ENCODE peak calls at places on chromosomes 2 and 18, in five cellular contexts. C is right lobe of liver, S is uterus, O is mammary epithelial cell, I is heart right ventricle. D is an unnamed sample.

GRCh38 chr2:158121252-158121651 is 19.6 kb downstream of the UPP2 start:
- DNase-seq in C (no peak), S (no peak), O (no peak), I (no peak), D (no peak)

GRCh38 chr18:12990662-12990976 is 543 bp upstream of the CEP192 start:
- DNase-seq in C (no peak), S (no peak), O (no peak), I (no peak), D (no peak)

GRCh38 chr18:28175047-28175929 is 1.6 kb downstream of the CDH2 start:
- DNase-seq in C (peak), S (peak), O (no peak), I (peak), D (no peak)

GRCh38 chr2:96962567-96963203 is 23.7 kb downstream of the FAM178B start:
- DNase-seq in C (no peak), S (no peak), O (no peak), I (no peak), D (no peak)

GRCh38 chr2:167943877-167944276 is 303.5 kb downstream of the STK39 start:
- DNase-seq in C (no peak), S (no peak), O (no peak), I (no peak), D (no peak)

GRCh38 chr18:923144-923543 is 18.5 kb downstream of the ADCYAP1 start:
- DNase-seq in C (no peak), S (no peak), O (no peak), I (no peak), D (no peak)

GRCh38 chr2:218883491-218884490 is 3.1 kb downstream of the WNT10A start:
- DNase-seq in C (no peak), S (no peak), O (peak), I (no peak), D (no peak)

GRCh38 chr2:43482974-43483373 is 112.9 kb downstream of the THADA start:
- DNase-seq in C (no peak), S (no peak), O (peak), I (no peak), D (no peak)

GRCh38 chr2:183438541-183438940 is 314.3 kb downstream of the NUP35 start:
- DNase-seq in C (no peak), S (no peak), O (no peak), I (no peak), D (no peak)

GRCh38 chr2:55097462-55098410 is 47.5 kb upstream of the RTN4 start:
- DNase-seq in C (no peak), S (no peak), O (no peak), I (no peak), D (no peak)

GRCh38 chr18:36628435-36629094 is 200.2 kb downstream of the TPGS2 start:
- DNase-seq in C (no peak), S (no peak), O (peak), I (no peak), D (no peak)

GRCh38 chr2:9814129-9814868 is 29.0 kb upstream of the TAF1B start:
- DNase-seq in C (no peak), S (no peak), O (no peak), I (no peak), D (no peak)

GRCh38 chr2:79782540-79782939 is 269.7 kb downstream of the CTNNA2 start:
- DNase-seq in C (no peak), S (no peak), O (no peak), I (no peak), D (no peak)

GRCh38 chr2:2181505-2181904 is 149.6 kb downstream of the MYT1L start:
- DNase-seq in C (no peak), S (no peak), O (no peak), I (no peak), D (no peak)

GRCh38 chr2:239928457-239929350 is 96.4 kb downstream of the NDUFA10 start:
- DNase-seq in C (peak), S (peak), O (no peak), I (no peak), D (peak)

GRCh38 chr2:209638346-209638745 is 133.3 kb upstream of the UNC80 start:
- DNase-seq in C (no peak), S (no peak), O (peak), I (no peak), D (no peak)

GRCh38 chr18:49225160-49225559 is 235.3 kb downstream of the DYM start:
- DNase-seq in C (no peak), S (no peak), O (no peak), I (no peak), D (no peak)

GRCh38 chr18:21740724-21741510 is at the start of gene MIB1:
- DNase-seq in C (peak), S (peak), O (peak), I (peak), D (peak)

GRCh38 chr2:136901732-136902131 is 136.4 kb downstream of the THSD7B start:
- DNase-seq in C (no peak), S (no peak), O (no peak), I (no peak), D (no peak)

GRCh38 chr2:230924092-230924469 is 961 bp downstream of the GPR55 start:
- DNase-seq in C (no peak), S (no peak), O (peak), I (no peak), D (peak)
- H3K4me3 ChIP-seq in C (no peak), S (no peak), O (no peak), I (no peak), D (no peak)

GRCh38 chr2:69171070-69171811 is 158.3 kb downstream of the ANTXR1 start:
- DNase-seq in C (no peak), S (no peak), O (peak), I (no peak), D (no peak)

GRCh38 chr2:69171829-69172228 is 158.8 kb downstream of the ANTXR1 start:
- DNase-seq in C (no peak), S (no peak), O (no peak), I (no peak), D (no peak)

GRCh38 chr2:69175795-69176715 is 163.1 kb downstream of the ANTXR1 start:
- DNase-seq in C (no peak), S (no peak), O (no peak), I (no peak), D (no peak)

GRCh38 chr2:69177063-69177771 is 164.2 kb downstream of the ANTXR1 start:
- DNase-seq in C (no peak), S (peak), O (peak), I (peak), D (no peak)

DNA sequence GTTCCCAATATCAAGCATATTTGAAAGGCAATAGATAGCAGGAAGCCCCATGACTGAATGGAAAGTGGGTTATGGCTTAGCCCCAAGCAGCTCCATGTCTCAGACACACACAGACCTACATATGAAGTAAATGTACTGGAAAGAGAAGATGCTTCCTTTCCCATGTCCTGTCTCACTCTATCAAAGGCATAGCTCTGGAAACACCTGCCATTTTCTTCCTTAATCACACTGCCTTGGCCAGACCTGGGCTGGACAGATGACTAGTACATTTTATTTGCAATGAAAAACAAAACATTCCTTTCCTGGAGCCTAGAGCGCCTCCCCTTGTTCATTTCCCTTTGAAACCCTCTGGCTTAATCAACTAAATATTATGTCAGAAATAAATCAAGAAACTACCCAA is 160.7 kb downstream of the ANTXR1 start:
- DNase-seq in C (no peak), S (no peak), O (no peak), I (no peak), D (no peak)
- TF ChIP-seq CTCF in C (no peak), S (no peak), O (no peak), I (no peak), D (no peak)

GRCh38 chr2:203897544-203897943 is 30.0 kb downstream of the CTLA4 start:
- DNase-seq in C (no peak), S (no peak), O (no peak), I (no peak), D (no peak)
- H3K4me3 ChIP-seq in C (no peak), S (no peak), O (no peak), I (no peak), D (no peak)

GRCh38 chr2:201260302-201260800 is at the start of gene CASP8:
- DNase-seq in C (no peak), S (no peak), O (peak), I (no peak), D (no peak)

GRCh38 chr2:201261911-201262310 is 1.6 kb downstream of the CASP8 start:
- DNase-seq in C (no peak), S (no peak), O (no peak), I (no peak), D (no peak)

GRCh38 chr2:201259216-201259615 is 1.1 kb upstream of the CASP8 start:
- DNase-seq in C (no peak), S (no peak), O (no peak), I (no peak), D (no peak)

GRCh38 chr2:201262718-201263117 is 2.4 kb downstream of the CASP8 start:
- DNase-seq in C (no peak), S (no peak), O (no peak), I (no peak), D (no peak)

DNA sequence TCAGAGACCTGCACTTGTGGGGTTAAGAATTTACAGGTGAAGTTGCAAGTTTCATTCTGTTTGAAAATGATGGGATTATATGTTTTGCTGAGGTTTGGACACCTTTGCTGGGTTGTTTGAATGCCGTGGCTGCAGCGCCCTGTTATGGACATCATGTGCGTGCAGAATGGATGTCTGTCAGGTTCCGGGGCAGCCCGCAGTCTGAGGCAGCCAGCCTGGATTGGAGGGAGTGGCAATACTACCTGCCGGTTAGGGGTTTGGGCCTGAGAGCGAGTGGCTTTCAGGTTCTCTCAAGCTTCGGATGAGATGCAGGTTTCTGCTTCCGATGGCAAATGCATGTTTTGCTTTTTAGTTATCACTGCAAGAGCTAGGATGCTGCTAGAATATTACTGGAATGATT is 1.1 kb downstream of the CASP8 start:
- DNase-seq in C (no peak), S (no peak), O (no peak), I (no peak), D (no peak)
- TF ChIP-seq CTCF in C (no peak), S (no peak), O (no peak), I (no peak), D (no peak)

GRCh38 chr2:232487385-232488096 is at the start of gene ECEL1:
- DNase-seq in C (no peak), S (no peak), O (no peak), I (no peak), D (peak)
- H3K4me3 ChIP-seq in C (no peak), S (no peak), O (no peak), I (no peak), D (no peak)

GRCh38 chr18:44727291-44727690 is 46.6 kb downstream of the SETBP1 start:
- DNase-seq in C (no peak), S (no peak), O (no peak), I (no peak), D (no peak)
- TF ChIP-seq CTCF in C (no peak), S (no peak), O (no peak), I (no peak), D (no peak)

GRCh38 chr2:201257381-201257940 is 2.9 kb upstream of the CASP8 start:
- DNase-seq in C (no peak), S (no peak), O (no peak), I (peak), D (no peak)
- H3K4me3 ChIP-seq in C (peak), S (peak), O (peak), I (peak), D (peak)

GRCh38 chr2:174336403-174337336 is 1.9 kb downstream of the SP9 start:
- DNase-seq in C (no peak), S (no peak), O (peak), I (peak), D (no peak)
- TF ChIP-seq CTCF in C (peak), S (no peak), O (peak), I (no peak), D (no peak)